ENCODE peak calls at places on chromosome 5, in six cellular contexts. One of them, this sample, is unnamed.
A peak's percentile ranks its signal among the peaks of the same experiment; 100 is the strongest.

GRCh38 chr5:167713186-167713585 is 578.3 kb upstream of the WWC1 start:
- DNase-seq in left ventricle myocardium inferior: no peak
- DNase-seq in tibial artery: no peak
- DNase-seq in Peyer's patch: no peak
- DNase-seq in psoas muscle: no peak
- DNase-seq in cardiac muscle cell: no peak
- DNase-seq in this sample: no peak

GRCh38 chr5:74543162-74543995 is 97.1 kb downstream of the ENC1 start:
- DNase-seq in tibial artery: peak; percentile 66
- DNase-seq in psoas muscle: no peak
- DNase-seq in cardiac muscle cell: no peak
- DNase-seq in left ventricle myocardium inferior: no peak
- DNase-seq in Peyer's patch: no peak
- DNase-seq in this sample: no peak

GRCh38 chr5:95620030-95620869 is at the start of gene GPR150:
- DNase-seq in left ventricle myocardium inferior: peak; percentile 44
- DNase-seq in cardiac muscle cell: peak; percentile 61
- DNase-seq in Peyer's patch: peak; percentile 69
- DNase-seq in tibial artery: no peak
- DNase-seq in psoas muscle: peak; percentile 85
- DNase-seq in this sample: peak; percentile 78

GRCh38 chr5:98940586-98940985 is 11.8 kb upstream of the CHD1 start:
- DNase-seq in tibial artery: no peak
- DNase-seq in cardiac muscle cell: no peak
- DNase-seq in left ventricle myocardium inferior: no peak
- DNase-seq in psoas muscle: no peak
- DNase-seq in Peyer's patch: no peak
- DNase-seq in this sample: no peak

GRCh38 chr5:42929871-42930270 is 110.2 kb downstream of the ANXA2R start:
- DNase-seq in psoas muscle: no peak
- DNase-seq in cardiac muscle cell: no peak
- DNase-seq in Peyer's patch: no peak
- DNase-seq in left ventricle myocardium inferior: no peak
- DNase-seq in tibial artery: no peak
- DNase-seq in this sample: no peak

GRCh38 chr5:163997965-163998364 is 492.5 kb downstream of the MAT2B start:
- DNase-seq in tibial artery: no peak
- DNase-seq in psoas muscle: no peak
- DNase-seq in left ventricle myocardium inferior: no peak
- DNase-seq in Peyer's patch: no peak
- DNase-seq in cardiac muscle cell: no peak
- DNase-seq in this sample: no peak

GRCh38 chr5:17258429-17258828 is 41.0 kb downstream of the BASP1 start:
- DNase-seq in tibial artery: no peak
- DNase-seq in Peyer's patch: no peak
- DNase-seq in cardiac muscle cell: no peak
- DNase-seq in left ventricle myocardium inferior: no peak
- DNase-seq in psoas muscle: no peak
- DNase-seq in this sample: no peak

GRCh38 chr5:32172908-32173393 is 1.2 kb downstream of the GOLPH3 start:
- DNase-seq in Peyer's patch: no peak
- DNase-seq in tibial artery: no peak
- DNase-seq in left ventricle myocardium inferior: no peak
- DNase-seq in cardiac muscle cell: no peak
- DNase-seq in psoas muscle: no peak
- DNase-seq in this sample: no peak

GRCh38 chr5:178368716-178369300 is 136.2 kb upstream of the PHYKPL start:
- DNase-seq in left ventricle myocardium inferior: no peak
- DNase-seq in cardiac muscle cell: no peak
- DNase-seq in tibial artery: no peak
- DNase-seq in psoas muscle: peak; percentile 25
- DNase-seq in Peyer's patch: no peak
- DNase-seq in this sample: no peak

GRCh38 chr5:178326054-178326715 is 93.6 kb upstream of the PHYKPL start:
- DNase-seq in psoas muscle: peak; percentile 23
- DNase-seq in Peyer's patch: no peak
- DNase-seq in cardiac muscle cell: no peak
- DNase-seq in tibial artery: no peak
- DNase-seq in left ventricle myocardium inferior: no peak
- DNase-seq in this sample: no peak

GRCh38 chr5:85148701-85149100 is 764.0 kb upstream of the EDIL3 start:
- DNase-seq in Peyer's patch: no peak
- DNase-seq in left ventricle myocardium inferior: no peak
- DNase-seq in tibial artery: no peak
- DNase-seq in psoas muscle: no peak
- DNase-seq in cardiac muscle cell: no peak
- DNase-seq in this sample: no peak

GRCh38 chr5:116528519-116529234 is 45.9 kb downstream of the SEMA6A start:
- DNase-seq in left ventricle myocardium inferior: no peak
- DNase-seq in cardiac muscle cell: peak; percentile 20
- DNase-seq in Peyer's patch: no peak
- DNase-seq in tibial artery: no peak
- DNase-seq in psoas muscle: no peak
- DNase-seq in this sample: no peak

GRCh38 chr5:179864686-179865085 is 6.1 kb upstream of the MRNIP start:
- DNase-seq in Peyer's patch: peak; percentile 15
- DNase-seq in left ventricle myocardium inferior: no peak
- DNase-seq in cardiac muscle cell: no peak
- DNase-seq in tibial artery: no peak
- DNase-seq in psoas muscle: no peak
- DNase-seq in this sample: no peak

GRCh38 chr5:110625376-110625999 is 101.0 kb downstream of the TMEM232 start:
- DNase-seq in tibial artery: no peak
- DNase-seq in cardiac muscle cell: peak; percentile 49
- DNase-seq in left ventricle myocardium inferior: no peak
- DNase-seq in Peyer's patch: no peak
- DNase-seq in psoas muscle: no peak
- DNase-seq in this sample: no peak

GRCh38 chr5:92885950-92886349 is 695.1 kb downstream of the NR2F1-AS1 start:
- DNase-seq in Peyer's patch: no peak
- DNase-seq in tibial artery: no peak
- DNase-seq in left ventricle myocardium inferior: no peak
- DNase-seq in cardiac muscle cell: peak; percentile 46
- DNase-seq in psoas muscle: no peak
- DNase-seq in this sample: no peak

GRCh38 chr5:66829826-66830225 is 233.6 kb downstream of the MAST4 start:
- DNase-seq in left ventricle myocardium inferior: no peak
- DNase-seq in cardiac muscle cell: no peak
- DNase-seq in Peyer's patch: no peak
- DNase-seq in tibial artery: no peak
- DNase-seq in psoas muscle: no peak
- DNase-seq in this sample: no peak

GRCh38 chr5:41517909-41518308 is 7.5 kb upstream of the PLCXD3 start:
- DNase-seq in left ventricle myocardium inferior: no peak
- DNase-seq in Peyer's patch: no peak
- DNase-seq in cardiac muscle cell: peak; percentile 32
- DNase-seq in psoas muscle: no peak
- DNase-seq in tibial artery: no peak
- DNase-seq in this sample: no peak

GRCh38 chr5:79687911-79688310 is 1.7 kb upstream of the CMYA5 start:
- DNase-seq in left ventricle myocardium inferior: no peak
- DNase-seq in Peyer's patch: no peak
- DNase-seq in cardiac muscle cell: no peak
- DNase-seq in tibial artery: no peak
- DNase-seq in psoas muscle: no peak
- DNase-seq in this sample: no peak

GRCh38 chr5:11497651-11498050 is 406.6 kb downstream of the CTNND2 start:
- DNase-seq in tibial artery: no peak
- DNase-seq in left ventricle myocardium inferior: no peak
- DNase-seq in cardiac muscle cell: no peak
- DNase-seq in psoas muscle: no peak
- DNase-seq in Peyer's patch: no peak
- DNase-seq in this sample: no peak

GRCh38 chr5:115214541-115214940 is 44.8 kb upstream of the TRIM36 start:
- DNase-seq in Peyer's patch: no peak
- DNase-seq in left ventricle myocardium inferior: no peak
- DNase-seq in psoas muscle: no peak
- DNase-seq in tibial artery: no peak
- DNase-seq in cardiac muscle cell: no peak
- DNase-seq in this sample: no peak

DNA sequence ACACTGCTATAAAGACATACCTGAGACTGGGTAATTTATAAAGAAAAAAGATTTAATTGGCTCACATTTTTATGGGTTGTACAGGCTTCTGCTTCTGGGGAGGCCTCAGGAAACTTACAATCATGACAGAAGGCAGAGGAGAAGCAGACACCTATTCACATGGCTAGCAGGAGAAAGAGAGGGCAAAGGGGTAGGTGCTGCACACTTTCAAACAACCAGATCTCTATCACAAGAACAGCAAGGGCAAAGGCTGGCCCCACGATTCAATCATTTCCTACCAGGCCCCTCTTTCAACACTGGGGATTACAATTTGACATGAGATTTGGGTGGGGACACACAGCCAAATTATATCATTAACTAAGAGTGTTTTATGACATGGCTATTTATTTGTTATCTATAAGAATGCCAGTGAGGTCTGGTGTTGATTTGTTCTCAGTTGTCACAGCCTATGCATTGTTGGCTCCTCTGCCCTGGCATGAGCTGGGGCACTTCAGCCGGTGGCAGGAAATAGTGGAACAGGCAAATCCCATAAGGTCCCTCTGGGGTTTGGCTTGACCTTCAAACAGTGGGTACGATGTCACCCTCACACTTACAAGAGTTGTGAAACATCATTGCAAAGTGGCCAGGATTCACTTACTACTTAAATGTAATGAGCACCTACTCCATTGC is 44.1 kb downstream of the SPARC start:
- DNase-seq in Peyer's patch: no peak
- DNase-seq in tibial artery: no peak
- DNase-seq in cardiac muscle cell: no peak
- DNase-seq in psoas muscle: no peak
- DNase-seq in left ventricle myocardium inferior: peak; percentile 39
- DNase-seq in this sample: no peak
- TF ChIP-seq CTCF in Peyer's patch: no peak
- TF ChIP-seq CTCF in tibial artery: no peak
- TF ChIP-seq CTCF in cardiac muscle cell: no peak
- TF ChIP-seq CTCF in psoas muscle: no peak
- TF ChIP-seq CTCF in left ventricle myocardium inferior: no peak
- TF ChIP-seq CTCF in this sample: no peak

GRCh38 chr5:160211352-160211751 is 18.0 kb upstream of the FABP6 start:
- DNase-seq in tibial artery: no peak
- DNase-seq in Peyer's patch: no peak
- DNase-seq in cardiac muscle cell: peak; percentile 9
- DNase-seq in psoas muscle: no peak
- DNase-seq in left ventricle myocardium inferior: no peak
- DNase-seq in this sample: no peak
- H3K9me3 ChIP-seq in tibial artery: no peaks in the 10 kb centered on the region
- H3K9me3 ChIP-seq in Peyer's patch: no peaks in the 10 kb centered on the region
- H3K9me3 ChIP-seq in cardiac muscle cell: no peaks in the 10 kb centered on the region
- H3K9me3 ChIP-seq in psoas muscle: no peaks in the 10 kb centered on the region
- H3K9me3 ChIP-seq in left ventricle myocardium inferior: no peaks in the 10 kb centered on the region
- H3K9me3 ChIP-seq in this sample: no peaks in the 10 kb centered on the region

GRCh38 chr5:1445313-1445894 is at the start of gene SLC6A3:
- DNase-seq in cardiac muscle cell: peak; percentile 81
- DNase-seq in Peyer's patch: peak; percentile 55
- DNase-seq in tibial artery: no peak
- DNase-seq in left ventricle myocardium inferior: peak; percentile 29
- DNase-seq in psoas muscle: peak; percentile 52
- DNase-seq in this sample: peak; percentile 37
- H3K4me3 ChIP-seq in cardiac muscle cell: peak within 1 kb of the TSS; percentile 10
- H3K4me3 ChIP-seq in Peyer's patch: peak within 1 kb of the TSS; percentile 38
- H3K4me3 ChIP-seq in tibial artery: peak within 1 kb of the TSS; percentile 5
- H3K4me3 ChIP-seq in left ventricle myocardium inferior: peak within 1 kb of the TSS; percentile 44
- H3K4me3 ChIP-seq in psoas muscle: peak within 1 kb of the TSS; percentile 28
- H3K4me3 ChIP-seq in this sample: no peak within 1 kb of the TSS

GRCh38 chr5:121969660-121970295 is 8.0 kb downstream of the SRFBP1 start:
- DNase-seq in tibial artery: no peak
- DNase-seq in psoas muscle: no peak
- DNase-seq in Peyer's patch: no peak
- DNase-seq in cardiac muscle cell: no peak
- DNase-seq in left ventricle myocardium inferior: no peak
- DNase-seq in this sample: no peak

GRCh38 chr5:121963409-121963808 is 1.6 kb downstream of the SRFBP1 start:
- DNase-seq in Peyer's patch: no peak
- DNase-seq in psoas muscle: no peak
- DNase-seq in tibial artery: no peak
- DNase-seq in left ventricle myocardium inferior: no peak
- DNase-seq in cardiac muscle cell: no peak
- DNase-seq in this sample: no peak

GRCh38 chr5:121968910-121969607 is 7.3 kb downstream of the SRFBP1 start:
- DNase-seq in left ventricle myocardium inferior: no peak
- DNase-seq in psoas muscle: no peak
- DNase-seq in Peyer's patch: no peak
- DNase-seq in cardiac muscle cell: no peak
- DNase-seq in tibial artery: no peak
- DNase-seq in this sample: no peak

GRCh38 chr5:121962943-121963342 is 1.2 kb downstream of the SRFBP1 start:
- DNase-seq in psoas muscle: no peak
- DNase-seq in Peyer's patch: no peak
- DNase-seq in tibial artery: no peak
- DNase-seq in left ventricle myocardium inferior: no peak
- DNase-seq in cardiac muscle cell: no peak
- DNase-seq in this sample: no peak

GRCh38 chr5:121967187-121967586 is 5.4 kb downstream of the SRFBP1 start:
- DNase-seq in left ventricle myocardium inferior: no peak
- DNase-seq in Peyer's patch: no peak
- DNase-seq in cardiac muscle cell: no peak
- DNase-seq in psoas muscle: no peak
- DNase-seq in tibial artery: no peak
- DNase-seq in this sample: no peak
- TF ChIP-seq CTCF in left ventricle myocardium inferior: peak; percentile 35
- TF ChIP-seq CTCF in Peyer's patch: peak; percentile 29
- TF ChIP-seq CTCF in cardiac muscle cell: peak; percentile 44
- TF ChIP-seq CTCF in psoas muscle: peak; percentile 27
- TF ChIP-seq CTCF in tibial artery: peak; percentile 31
- TF ChIP-seq CTCF in this sample: no peak

GRCh38 chr5:3340471-3340870 is 255.2 kb upstream of the IRX1 start:
- DNase-seq in Peyer's patch: no peak
- DNase-seq in psoas muscle: no peak
- DNase-seq in cardiac muscle cell: no peak
- DNase-seq in tibial artery: no peak
- DNase-seq in left ventricle myocardium inferior: no peak
- DNase-seq in this sample: no peak
- H3K9me3 ChIP-seq in Peyer's patch: no peaks in the 10 kb centered on the region
- H3K9me3 ChIP-seq in psoas muscle: no peaks in the 10 kb centered on the region
- H3K9me3 ChIP-seq in cardiac muscle cell: no peaks in the 10 kb centered on the region
- H3K9me3 ChIP-seq in tibial artery: no peaks in the 10 kb centered on the region
- H3K9me3 ChIP-seq in left ventricle myocardium inferior: no peaks in the 10 kb centered on the region
- H3K9me3 ChIP-seq in this sample: no peaks in the 10 kb centered on the region

GRCh38 chr5:96808868-96809558 is 1.3 kb upstream of the ERAP1 start:
- DNase-seq in psoas muscle: no peak
- DNase-seq in cardiac muscle cell: no peak
- DNase-seq in tibial artery: no peak
- DNase-seq in Peyer's patch: no peak
- DNase-seq in left ventricle myocardium inferior: no peak
- DNase-seq in this sample: no peak

GRCh38 chr5:96812851-96813250 is 5.1 kb upstream of the ERAP1 start:
- DNase-seq in psoas muscle: no peak
- DNase-seq in left ventricle myocardium inferior: no peak
- DNase-seq in Peyer's patch: no peak
- DNase-seq in cardiac muscle cell: no peak
- DNase-seq in tibial artery: no peak
- DNase-seq in this sample: no peak

GRCh38 chr5:96809898-96810297 is 2.2 kb upstream of the ERAP1 start:
- DNase-seq in cardiac muscle cell: no peak
- DNase-seq in tibial artery: no peak
- DNase-seq in Peyer's patch: no peak
- DNase-seq in left ventricle myocardium inferior: no peak
- DNase-seq in psoas muscle: no peak
- DNase-seq in this sample: peak; percentile 28

GRCh38 chr5:96807099-96807654 is 568 bp downstream of the ERAP1 start:
- DNase-seq in Peyer's patch: peak; percentile 92
- DNase-seq in psoas muscle: peak; percentile 93
- DNase-seq in cardiac muscle cell: peak; percentile 81
- DNase-seq in tibial artery: peak; percentile 68
- DNase-seq in left ventricle myocardium inferior: peak; percentile 85
- DNase-seq in this sample: no peak

GRCh38 chr5:96808541-96808828 is 740 bp upstream of the ERAP1 start:
- DNase-seq in left ventricle myocardium inferior: no peak
- DNase-seq in cardiac muscle cell: no peak
- DNase-seq in psoas muscle: no peak
- DNase-seq in tibial artery: no peak
- DNase-seq in Peyer's patch: no peak
- DNase-seq in this sample: no peak
- H3K4me3 ChIP-seq in left ventricle myocardium inferior: peak overlapping the region; percentile 91
- H3K4me3 ChIP-seq in cardiac muscle cell: peak overlapping the region; percentile 93
- H3K4me3 ChIP-seq in psoas muscle: peak overlapping the region; percentile 92
- H3K4me3 ChIP-seq in tibial artery: peak overlapping the region; percentile 96
- H3K4me3 ChIP-seq in Peyer's patch: peak overlapping the region; percentile 99
- H3K4me3 ChIP-seq in this sample: peak overlapping the region; percentile 85

This sample was measured in CD8-positive, alpha-beta T cell.